ENCODE peak calls at places on chromosomes 11 and 22, in ten cellular contexts. Z, P, U, Y, C, N, Q, E, T and S are unnamed samples.

GRCh38 chr11:116871248-116871647 is 33.8 kb upstream of the APOA1 start:
- DNase-seq in E (no peak), Q (no peak), Y (peak; percentile 2), U (peak; percentile 53), N (peak; percentile 36), C (peak; percentile 87), T (no peak), P (peak; percentile 95), Z (no peak), S (no peak)

GRCh38 chr11:130772266-130773227 is 143.7 kb downstream of the SNX19 start:
- DNase-seq in Q (no peak), N (no peak), Y (peak; percentile 47), E (no peak), Z (no peak), U (peak; percentile 95), C (peak; percentile 94), P (peak; percentile 97), T (no peak), S (no peak)

GRCh38 chr11:95524328-95525036 is 265.1 kb downstream of the FAM76B start:
- DNase-seq in C (no peak), P (no peak), Q (no peak), Z (no peak), U (no peak), N (peak; percentile 90), Y (no peak), T (no peak), E (peak; percentile 83), S (no peak)

GRCh38 chr11:64514596-64514995 is 76.4 kb upstream of the SLC22A12 start:
- DNase-seq in P (no peak), E (no peak), N (no peak), Y (no peak), Q (no peak), U (no peak), Z (no peak), C (no peak), T (no peak), S (no peak)

GRCh38 chr11:34165786-34166557 is 60.5 kb downstream of the NAT10 start:
- DNase-seq in Y (no peak), Q (no peak), U (no peak), N (no peak), Z (no peak), T (no peak), P (peak; percentile 10), C (no peak), E (no peak), S (no peak)

GRCh38 chr11:58058276-58059010 is 27.7 kb downstream of the OR6Q1 start:
- DNase-seq in P (no peak), Z (no peak), N (peak; percentile 35), T (peak; percentile 14), Y (peak; percentile 1), E (peak; percentile 75), U (no peak), C (no peak), Q (no peak), S (peak; percentile 16)

GRCh38 chr11:119779195-119780071 is 50.4 kb upstream of the NECTIN1 start:
- DNase-seq in E (no peak), Z (no peak), Y (no peak), T (peak; percentile 60), P (no peak), N (no peak), Q (no peak), U (no peak), C (no peak), S (no peak)

GRCh38 chr11:75342966-75343870 is 8.2 kb downstream of the ARRB1 start:
- DNase-seq in Y (no peak), U (no peak), Z (no peak), N (peak; percentile 45), C (no peak), Q (no peak), T (no peak), P (no peak), E (no peak), S (no peak)

GRCh38 chr11:116511684-116512083 is 261.1 kb downstream of the BUD13 start:
- DNase-seq in P (no peak), E (no peak), C (no peak), Q (no peak), U (no peak), N (no peak), Y (no peak), Z (no peak), T (no peak), S (no peak)

GRCh38 chr11:43578346-43579170 is 102.0 kb upstream of the HSD17B12 start:
- DNase-seq in C (no peak), Q (no peak), E (no peak), N (no peak), Y (peak; percentile 10), U (no peak), T (no peak), Z (no peak), P (peak; percentile 64), S (no peak)

GRCh38 chr22:20211997-20212753 is 55.9 kb downstream of the RTN4R start:
- DNase-seq in T (peak; percentile 77), Y (no peak), E (peak; percentile 78), C (no peak), N (peak; percentile 96), Z (no peak), P (no peak), Q (no peak), U (no peak), S (peak; percentile 24)

GRCh38 chr22:50467773-50468440 is 6.9 kb downstream of the SBF1 start:
- DNase-seq in Q (no peak), U (no peak), Z (no peak), C (no peak), N (no peak), E (no peak), T (no peak), P (no peak), Y (no peak), S (no peak)

GRCh38 chr22:23061471-23062280 is 8.6 kb upstream of the GNAZ start:
- DNase-seq in E (no peak), P (no peak), T (peak; percentile 1), C (no peak), Z (no peak), Q (no peak), Y (no peak), N (no peak), U (no peak), S (no peak)

GRCh38 chr11:35855685-35856084 is 88.2 kb upstream of the LDLRAD3 start:
- DNase-seq in C (no peak), Q (no peak), Y (no peak), Z (no peak), T (no peak), P (no peak), N (no peak), U (no peak), E (no peak), S (no peak)